ENCODE peak calls at places on chromosomes 11 and 22, in eight cellular contexts. One of them, this sample, is unnamed.

GRCh38 chr11:64676253-64676615 is 46.8 kb downstream of the NRXN2 start:
- DNase-seq in stimulated activated CD8-positive, alpha-beta memory T cell treated with anti-CD3 and anti-CD28 coated beads, Interleukin-4, amount 100 ng/mL, for 1 hour: no peak
- DNase-seq in activated CD8-positive, alpha-beta memory T cell treated with anti-CD3 and anti-CD28 coated beads, Interleukin-2, amount 50 U/mL, for 48 hours: no peak
- DNase-seq in activated CD4-positive, alpha-beta T cell treated with anti-CD3 and anti-CD28 coated beads for 24 hours: no peak
- DNase-seq in omental fat pad: no peak
- DNase-seq in skeletal muscle cell: no peak
- DNase-seq in NCI-H1105: no peak
- DNase-seq in hypothalamus: no peak
- DNase-seq in this sample: no peak

GRCh38 chr22:49972163-49973017 is 11.8 kb downstream of the PIM3 start:
- DNase-seq in activated CD4-positive, alpha-beta T cell treated with anti-CD3 and anti-CD28 coated beads for 24 hours: no peak
- DNase-seq in hypothalamus: no peak
- DNase-seq in activated CD8-positive, alpha-beta memory T cell treated with anti-CD3 and anti-CD28 coated beads, Interleukin-2, amount 50 U/mL, for 48 hours: peak; percentile 60
- DNase-seq in omental fat pad: peak; percentile 22
- DNase-seq in stimulated activated CD8-positive, alpha-beta memory T cell treated with anti-CD3 and anti-CD28 coated beads, Interleukin-4, amount 100 ng/mL, for 1 hour: no peak
- DNase-seq in skeletal muscle cell: no peak
- DNase-seq in NCI-H1105: no peak
- DNase-seq in this sample: no peak

GRCh38 chr22:37032535-37033460 is 13.3 kb downstream of the MPST start:
- DNase-seq in activated CD8-positive, alpha-beta memory T cell treated with anti-CD3 and anti-CD28 coated beads, Interleukin-2, amount 50 U/mL, for 48 hours: no peak
- DNase-seq in stimulated activated CD8-positive, alpha-beta memory T cell treated with anti-CD3 and anti-CD28 coated beads, Interleukin-4, amount 100 ng/mL, for 1 hour: no peak
- DNase-seq in activated CD4-positive, alpha-beta T cell treated with anti-CD3 and anti-CD28 coated beads for 24 hours: no peak
- DNase-seq in skeletal muscle cell: no peak
- DNase-seq in omental fat pad: no peak
- DNase-seq in hypothalamus: no peak
- DNase-seq in NCI-H1105: no peak
- DNase-seq in this sample: peak; percentile 57

GRCh38 chr11:128825050-128825806 is 41.9 kb downstream of the KCNJ1 start:
- DNase-seq in skeletal muscle cell: no peak
- DNase-seq in activated CD8-positive, alpha-beta memory T cell treated with anti-CD3 and anti-CD28 coated beads, Interleukin-2, amount 50 U/mL, for 48 hours: no peak
- DNase-seq in hypothalamus: no peak
- DNase-seq in omental fat pad: no peak
- DNase-seq in NCI-H1105: no peak
- DNase-seq in activated CD4-positive, alpha-beta T cell treated with anti-CD3 and anti-CD28 coated beads for 24 hours: no peak
- DNase-seq in stimulated activated CD8-positive, alpha-beta memory T cell treated with anti-CD3 and anti-CD28 coated beads, Interleukin-4, amount 100 ng/mL, for 1 hour: no peak
- DNase-seq in this sample: no peak

GRCh38 chr11:110761994-110762393 is 49.8 kb upstream of the ARHGAP20 start:
- DNase-seq in stimulated activated CD8-positive, alpha-beta memory T cell treated with anti-CD3 and anti-CD28 coated beads, Interleukin-4, amount 100 ng/mL, for 1 hour: no peak
- DNase-seq in NCI-H1105: peak; percentile 80
- DNase-seq in hypothalamus: no peak
- DNase-seq in skeletal muscle cell: no peak
- DNase-seq in activated CD8-positive, alpha-beta memory T cell treated with anti-CD3 and anti-CD28 coated beads, Interleukin-2, amount 50 U/mL, for 48 hours: no peak
- DNase-seq in omental fat pad: no peak
- DNase-seq in activated CD4-positive, alpha-beta T cell treated with anti-CD3 and anti-CD28 coated beads for 24 hours: no peak
- DNase-seq in this sample: no peak

GRCh38 chr22:19818264-19819208 is 36.1 kb downstream of the GNB1L start:
- DNase-seq in NCI-H1105: no peak
- DNase-seq in hypothalamus: no peak
- DNase-seq in omental fat pad: no peak
- DNase-seq in activated CD4-positive, alpha-beta T cell treated with anti-CD3 and anti-CD28 coated beads for 24 hours: no peak
- DNase-seq in activated CD8-positive, alpha-beta memory T cell treated with anti-CD3 and anti-CD28 coated beads, Interleukin-2, amount 50 U/mL, for 48 hours: peak; percentile 40
- DNase-seq in skeletal muscle cell: no peak
- DNase-seq in stimulated activated CD8-positive, alpha-beta memory T cell treated with anti-CD3 and anti-CD28 coated beads, Interleukin-4, amount 100 ng/mL, for 1 hour: no peak
- DNase-seq in this sample: no peak

GRCh38 chr11:120929664-120930154 is 94.2 kb upstream of the TBCEL start:
- DNase-seq in activated CD4-positive, alpha-beta T cell treated with anti-CD3 and anti-CD28 coated beads for 24 hours: peak; percentile 16
- DNase-seq in activated CD8-positive, alpha-beta memory T cell treated with anti-CD3 and anti-CD28 coated beads, Interleukin-2, amount 50 U/mL, for 48 hours: peak; percentile 75
- DNase-seq in NCI-H1105: peak; percentile 57
- DNase-seq in stimulated activated CD8-positive, alpha-beta memory T cell treated with anti-CD3 and anti-CD28 coated beads, Interleukin-4, amount 100 ng/mL, for 1 hour: no peak
- DNase-seq in hypothalamus: no peak
- DNase-seq in omental fat pad: no peak
- DNase-seq in skeletal muscle cell: no peak
- DNase-seq in this sample: no peak

GRCh38 chr22:35872451-35872850 is 154.8 kb downstream of the APOL5 start:
- DNase-seq in NCI-H1105: no peak
- DNase-seq in activated CD4-positive, alpha-beta T cell treated with anti-CD3 and anti-CD28 coated beads for 24 hours: no peak
- DNase-seq in hypothalamus: no peak
- DNase-seq in skeletal muscle cell: no peak
- DNase-seq in omental fat pad: no peak
- DNase-seq in stimulated activated CD8-positive, alpha-beta memory T cell treated with anti-CD3 and anti-CD28 coated beads, Interleukin-4, amount 100 ng/mL, for 1 hour: no peak
- DNase-seq in activated CD8-positive, alpha-beta memory T cell treated with anti-CD3 and anti-CD28 coated beads, Interleukin-2, amount 50 U/mL, for 48 hours: no peak
- DNase-seq in this sample: no peak

GRCh38 chr11:2302844-2303626 is 1.2 kb downstream of the TSPAN32 start:
- DNase-seq in activated CD4-positive, alpha-beta T cell treated with anti-CD3 and anti-CD28 coated beads for 24 hours: no peak
- DNase-seq in stimulated activated CD8-positive, alpha-beta memory T cell treated with anti-CD3 and anti-CD28 coated beads, Interleukin-4, amount 100 ng/mL, for 1 hour: no peak
- DNase-seq in skeletal muscle cell: no peak
- DNase-seq in NCI-H1105: no peak
- DNase-seq in hypothalamus: no peak
- DNase-seq in activated CD8-positive, alpha-beta memory T cell treated with anti-CD3 and anti-CD28 coated beads, Interleukin-2, amount 50 U/mL, for 48 hours: peak; percentile 58
- DNase-seq in omental fat pad: peak; percentile 9
- DNase-seq in this sample: no peak

GRCh38 chr11:57668467-57668890 is 565 bp downstream of the ZDHHC5 start:
- DNase-seq in hypothalamus: no peak
- DNase-seq in skeletal muscle cell: no peak
- DNase-seq in NCI-H1105: no peak
- DNase-seq in stimulated activated CD8-positive, alpha-beta memory T cell treated with anti-CD3 and anti-CD28 coated beads, Interleukin-4, amount 100 ng/mL, for 1 hour: no peak
- DNase-seq in activated CD4-positive, alpha-beta T cell treated with anti-CD3 and anti-CD28 coated beads for 24 hours: peak; percentile 25
- DNase-seq in omental fat pad: no peak
- DNase-seq in activated CD8-positive, alpha-beta memory T cell treated with anti-CD3 and anti-CD28 coated beads, Interleukin-2, amount 50 U/mL, for 48 hours: no peak
- DNase-seq in this sample: no peak

GRCh38 chr11:7906481-7906880 is 24.6 kb downstream of the OR10A6 start:
- DNase-seq in NCI-H1105: no peak
- DNase-seq in stimulated activated CD8-positive, alpha-beta memory T cell treated with anti-CD3 and anti-CD28 coated beads, Interleukin-4, amount 100 ng/mL, for 1 hour: no peak
- DNase-seq in activated CD4-positive, alpha-beta T cell treated with anti-CD3 and anti-CD28 coated beads for 24 hours: no peak
- DNase-seq in activated CD8-positive, alpha-beta memory T cell treated with anti-CD3 and anti-CD28 coated beads, Interleukin-2, amount 50 U/mL, for 48 hours: no peak
- DNase-seq in hypothalamus: no peak
- DNase-seq in skeletal muscle cell: no peak
- DNase-seq in omental fat pad: no peak
- DNase-seq in this sample: no peak

GRCh38 chr11:120354068-120354467 is 17.9 kb downstream of the ARHGEF12 start:
- DNase-seq in NCI-H1105: no peak
- DNase-seq in stimulated activated CD8-positive, alpha-beta memory T cell treated with anti-CD3 and anti-CD28 coated beads, Interleukin-4, amount 100 ng/mL, for 1 hour: no peak
- DNase-seq in omental fat pad: no peak
- DNase-seq in skeletal muscle cell: no peak
- DNase-seq in activated CD4-positive, alpha-beta T cell treated with anti-CD3 and anti-CD28 coated beads for 24 hours: no peak
- DNase-seq in hypothalamus: no peak
- DNase-seq in activated CD8-positive, alpha-beta memory T cell treated with anti-CD3 and anti-CD28 coated beads, Interleukin-2, amount 50 U/mL, for 48 hours: no peak
- DNase-seq in this sample: no peak

GRCh38 chr22:24810043-24810749 is 4.2 kb downstream of the SGSM1 start:
- DNase-seq in activated CD8-positive, alpha-beta memory T cell treated with anti-CD3 and anti-CD28 coated beads, Interleukin-2, amount 50 U/mL, for 48 hours: no peak
- DNase-seq in omental fat pad: no peak
- DNase-seq in activated CD4-positive, alpha-beta T cell treated with anti-CD3 and anti-CD28 coated beads for 24 hours: no peak
- DNase-seq in stimulated activated CD8-positive, alpha-beta memory T cell treated with anti-CD3 and anti-CD28 coated beads, Interleukin-4, amount 100 ng/mL, for 1 hour: no peak
- DNase-seq in NCI-H1105: peak; percentile 76
- DNase-seq in hypothalamus: peak; percentile 39
- DNase-seq in skeletal muscle cell: no peak
- DNase-seq in this sample: no peak

GRCh38 chr22:28882878-28883656 is at the start of gene ZNRF3:
- DNase-seq in hypothalamus: peak; percentile 91
- DNase-seq in omental fat pad: peak; percentile 85
- DNase-seq in stimulated activated CD8-positive, alpha-beta memory T cell treated with anti-CD3 and anti-CD28 coated beads, Interleukin-4, amount 100 ng/mL, for 1 hour: peak; percentile 89
- DNase-seq in NCI-H1105: peak; percentile 84
- DNase-seq in skeletal muscle cell: peak; percentile 71
- DNase-seq in activated CD4-positive, alpha-beta T cell treated with anti-CD3 and anti-CD28 coated beads for 24 hours: peak; percentile 85
- DNase-seq in activated CD8-positive, alpha-beta memory T cell treated with anti-CD3 and anti-CD28 coated beads, Interleukin-2, amount 50 U/mL, for 48 hours: peak; percentile 98
- DNase-seq in this sample: peak; percentile 72

GRCh38 chr22:22865311-22866072 is 22.1 kb upstream of the IGLL5 start:
- DNase-seq in stimulated activated CD8-positive, alpha-beta memory T cell treated with anti-CD3 and anti-CD28 coated beads, Interleukin-4, amount 100 ng/mL, for 1 hour: no peak
- DNase-seq in NCI-H1105: no peak
- DNase-seq in omental fat pad: no peak
- DNase-seq in activated CD4-positive, alpha-beta T cell treated with anti-CD3 and anti-CD28 coated beads for 24 hours: no peak
- DNase-seq in skeletal muscle cell: no peak
- DNase-seq in hypothalamus: no peak
- DNase-seq in activated CD8-positive, alpha-beta memory T cell treated with anti-CD3 and anti-CD28 coated beads, Interleukin-2, amount 50 U/mL, for 48 hours: no peak
- DNase-seq in this sample: no peak

GRCh38 chr11:67632175-67632981 is 2.6 kb upstream of the NUDT8 start:
- DNase-seq in omental fat pad: no peak
- DNase-seq in skeletal muscle cell: no peak
- DNase-seq in stimulated activated CD8-positive, alpha-beta memory T cell treated with anti-CD3 and anti-CD28 coated beads, Interleukin-4, amount 100 ng/mL, for 1 hour: no peak
- DNase-seq in activated CD4-positive, alpha-beta T cell treated with anti-CD3 and anti-CD28 coated beads for 24 hours: no peak
- DNase-seq in NCI-H1105: no peak
- DNase-seq in hypothalamus: no peak
- DNase-seq in activated CD8-positive, alpha-beta memory T cell treated with anti-CD3 and anti-CD28 coated beads, Interleukin-2, amount 50 U/mL, for 48 hours: no peak
- DNase-seq in this sample: no peak

GRCh38 chr11:112241486-112241885 is 15.3 kb downstream of the PTS start:
- DNase-seq in stimulated activated CD8-positive, alpha-beta memory T cell treated with anti-CD3 and anti-CD28 coated beads, Interleukin-4, amount 100 ng/mL, for 1 hour: no peak
- DNase-seq in omental fat pad: no peak
- DNase-seq in activated CD4-positive, alpha-beta T cell treated with anti-CD3 and anti-CD28 coated beads for 24 hours: no peak
- DNase-seq in hypothalamus: no peak
- DNase-seq in NCI-H1105: no peak
- DNase-seq in activated CD8-positive, alpha-beta memory T cell treated with anti-CD3 and anti-CD28 coated beads, Interleukin-2, amount 50 U/mL, for 48 hours: no peak
- DNase-seq in skeletal muscle cell: no peak
- DNase-seq in this sample: peak; percentile 94

GRCh38 chr11:17463795-17464194 is 12.8 kb downstream of the ABCC8 start:
- DNase-seq in NCI-H1105: no peak
- DNase-seq in activated CD8-positive, alpha-beta memory T cell treated with anti-CD3 and anti-CD28 coated beads, Interleukin-2, amount 50 U/mL, for 48 hours: no peak
- DNase-seq in hypothalamus: no peak
- DNase-seq in omental fat pad: no peak
- DNase-seq in stimulated activated CD8-positive, alpha-beta memory T cell treated with anti-CD3 and anti-CD28 coated beads, Interleukin-4, amount 100 ng/mL, for 1 hour: no peak
- DNase-seq in activated CD4-positive, alpha-beta T cell treated with anti-CD3 and anti-CD28 coated beads for 24 hours: no peak
- DNase-seq in skeletal muscle cell: no peak
- DNase-seq in this sample: no peak

GRCh38 chr11:46682773-46683752 is 17.4 kb downstream of the ARHGAP1 start:
- DNase-seq in omental fat pad: no peak
- DNase-seq in skeletal muscle cell: no peak
- DNase-seq in NCI-H1105: no peak
- DNase-seq in stimulated activated CD8-positive, alpha-beta memory T cell treated with anti-CD3 and anti-CD28 coated beads, Interleukin-4, amount 100 ng/mL, for 1 hour: no peak
- DNase-seq in activated CD8-positive, alpha-beta memory T cell treated with anti-CD3 and anti-CD28 coated beads, Interleukin-2, amount 50 U/mL, for 48 hours: no peak
- DNase-seq in activated CD4-positive, alpha-beta T cell treated with anti-CD3 and anti-CD28 coated beads for 24 hours: no peak
- DNase-seq in hypothalamus: no peak
- DNase-seq in this sample: no peak

GRCh38 chr11:104098555-104098954 is 62.1 kb downstream of the DDI1 start:
- DNase-seq in skeletal muscle cell: no peak
- DNase-seq in activated CD4-positive, alpha-beta T cell treated with anti-CD3 and anti-CD28 coated beads for 24 hours: no peak
- DNase-seq in hypothalamus: no peak
- DNase-seq in omental fat pad: no peak
- DNase-seq in activated CD8-positive, alpha-beta memory T cell treated with anti-CD3 and anti-CD28 coated beads, Interleukin-2, amount 50 U/mL, for 48 hours: no peak
- DNase-seq in stimulated activated CD8-positive, alpha-beta memory T cell treated with anti-CD3 and anti-CD28 coated beads, Interleukin-4, amount 100 ng/mL, for 1 hour: no peak
- DNase-seq in NCI-H1105: no peak
- DNase-seq in this sample: no peak

GRCh38 chr11:78419327-78419726 is 1.7 kb upstream of the GAB2 start:
- DNase-seq in activated CD8-positive, alpha-beta memory T cell treated with anti-CD3 and anti-CD28 coated beads, Interleukin-2, amount 50 U/mL, for 48 hours: no peak
- DNase-seq in skeletal muscle cell: peak; percentile 98
- DNase-seq in omental fat pad: no peak
- DNase-seq in activated CD4-positive, alpha-beta T cell treated with anti-CD3 and anti-CD28 coated beads for 24 hours: no peak
- DNase-seq in NCI-H1105: no peak
- DNase-seq in hypothalamus: no peak
- DNase-seq in stimulated activated CD8-positive, alpha-beta memory T cell treated with anti-CD3 and anti-CD28 coated beads, Interleukin-4, amount 100 ng/mL, for 1 hour: no peak
- DNase-seq in this sample: peak; percentile 97

GRCh38 chr22:25013634-25014033 is 61.1 kb downstream of the KIAA1671 start:
- DNase-seq in stimulated activated CD8-positive, alpha-beta memory T cell treated with anti-CD3 and anti-CD28 coated beads, Interleukin-4, amount 100 ng/mL, for 1 hour: no peak
- DNase-seq in skeletal muscle cell: peak; percentile 3
- DNase-seq in activated CD8-positive, alpha-beta memory T cell treated with anti-CD3 and anti-CD28 coated beads, Interleukin-2, amount 50 U/mL, for 48 hours: no peak
- DNase-seq in NCI-H1105: no peak
- DNase-seq in hypothalamus: no peak
- DNase-seq in activated CD4-positive, alpha-beta T cell treated with anti-CD3 and anti-CD28 coated beads for 24 hours: no peak
- DNase-seq in omental fat pad: no peak
- DNase-seq in this sample: no peak

GRCh38 chr22:28773461-28773867 is 969 bp downstream of the CCDC117 start:
- DNase-seq in omental fat pad: no peak
- DNase-seq in skeletal muscle cell: no peak
- DNase-seq in activated CD8-positive, alpha-beta memory T cell treated with anti-CD3 and anti-CD28 coated beads, Interleukin-2, amount 50 U/mL, for 48 hours: no peak
- DNase-seq in hypothalamus: no peak
- DNase-seq in stimulated activated CD8-positive, alpha-beta memory T cell treated with anti-CD3 and anti-CD28 coated beads, Interleukin-4, amount 100 ng/mL, for 1 hour: no peak
- DNase-seq in NCI-H1105: no peak
- DNase-seq in activated CD4-positive, alpha-beta T cell treated with anti-CD3 and anti-CD28 coated beads for 24 hours: no peak
- DNase-seq in this sample: no peak

GRCh38 chr11:76781046-76781801 is 1.9 kb upstream of the TSKU start:
- DNase-seq in hypothalamus: no peak
- DNase-seq in omental fat pad: no peak
- DNase-seq in NCI-H1105: no peak
- DNase-seq in activated CD8-positive, alpha-beta memory T cell treated with anti-CD3 and anti-CD28 coated beads, Interleukin-2, amount 50 U/mL, for 48 hours: no peak
- DNase-seq in stimulated activated CD8-positive, alpha-beta memory T cell treated with anti-CD3 and anti-CD28 coated beads, Interleukin-4, amount 100 ng/mL, for 1 hour: no peak
- DNase-seq in activated CD4-positive, alpha-beta T cell treated with anti-CD3 and anti-CD28 coated beads for 24 hours: no peak
- DNase-seq in skeletal muscle cell: no peak
- DNase-seq in this sample: no peak

GRCh38 chr11:5421811-5422210 is at the start of gene OR51Q1:
- DNase-seq in NCI-H1105: no peak
- DNase-seq in stimulated activated CD8-positive, alpha-beta memory T cell treated with anti-CD3 and anti-CD28 coated beads, Interleukin-4, amount 100 ng/mL, for 1 hour: no peak
- DNase-seq in hypothalamus: no peak
- DNase-seq in activated CD8-positive, alpha-beta memory T cell treated with anti-CD3 and anti-CD28 coated beads, Interleukin-2, amount 50 U/mL, for 48 hours: no peak
- DNase-seq in omental fat pad: no peak
- DNase-seq in skeletal muscle cell: no peak
- DNase-seq in activated CD4-positive, alpha-beta T cell treated with anti-CD3 and anti-CD28 coated beads for 24 hours: no peak
- DNase-seq in this sample: no peak

GRCh38 chr11:15327786-15328231 is 213.1 kb downstream of the INSC start:
- DNase-seq in stimulated activated CD8-positive, alpha-beta memory T cell treated with anti-CD3 and anti-CD28 coated beads, Interleukin-4, amount 100 ng/mL, for 1 hour: no peak
- DNase-seq in activated CD8-positive, alpha-beta memory T cell treated with anti-CD3 and anti-CD28 coated beads, Interleukin-2, amount 50 U/mL, for 48 hours: no peak
- DNase-seq in skeletal muscle cell: peak; percentile 2
- DNase-seq in omental fat pad: peak; percentile 32
- DNase-seq in activated CD4-positive, alpha-beta T cell treated with anti-CD3 and anti-CD28 coated beads for 24 hours: no peak
- DNase-seq in NCI-H1105: peak; percentile 74
- DNase-seq in hypothalamus: no peak
- DNase-seq in this sample: no peak

GRCh38 chr11:20443596-20443995 is 56.1 kb downstream of the PRMT3 start:
- DNase-seq in skeletal muscle cell: no peak
- DNase-seq in omental fat pad: no peak
- DNase-seq in activated CD4-positive, alpha-beta T cell treated with anti-CD3 and anti-CD28 coated beads for 24 hours: no peak
- DNase-seq in hypothalamus: no peak
- DNase-seq in NCI-H1105: peak; percentile 24
- DNase-seq in activated CD8-positive, alpha-beta memory T cell treated with anti-CD3 and anti-CD28 coated beads, Interleukin-2, amount 50 U/mL, for 48 hours: no peak
- DNase-seq in stimulated activated CD8-positive, alpha-beta memory T cell treated with anti-CD3 and anti-CD28 coated beads, Interleukin-4, amount 100 ng/mL, for 1 hour: no peak
- DNase-seq in this sample: no peak

GRCh38 chr11:119368121-119369034 is 13.1 kb downstream of the USP2 start:
- DNase-seq in NCI-H1105: peak; percentile 97
- DNase-seq in skeletal muscle cell: no peak
- DNase-seq in activated CD8-positive, alpha-beta memory T cell treated with anti-CD3 and anti-CD28 coated beads, Interleukin-2, amount 50 U/mL, for 48 hours: no peak
- DNase-seq in stimulated activated CD8-positive, alpha-beta memory T cell treated with anti-CD3 and anti-CD28 coated beads, Interleukin-4, amount 100 ng/mL, for 1 hour: no peak
- DNase-seq in activated CD4-positive, alpha-beta T cell treated with anti-CD3 and anti-CD28 coated beads for 24 hours: no peak
- DNase-seq in hypothalamus: no peak
- DNase-seq in omental fat pad: no peak
- DNase-seq in this sample: no peak

GRCh38 chr22:44026630-44027511 is 2.8 kb downstream of the PARVB start:
- DNase-seq in skeletal muscle cell: peak; percentile 67
- DNase-seq in omental fat pad: peak; percentile 41
- DNase-seq in stimulated activated CD8-positive, alpha-beta memory T cell treated with anti-CD3 and anti-CD28 coated beads, Interleukin-4, amount 100 ng/mL, for 1 hour: peak; percentile 25
- DNase-seq in NCI-H1105: no peak
- DNase-seq in hypothalamus: peak; percentile 18
- DNase-seq in activated CD4-positive, alpha-beta T cell treated with anti-CD3 and anti-CD28 coated beads for 24 hours: peak; percentile 29
- DNase-seq in activated CD8-positive, alpha-beta memory T cell treated with anti-CD3 and anti-CD28 coated beads, Interleukin-2, amount 50 U/mL, for 48 hours: peak; percentile 80
- DNase-seq in this sample: no peak